ENCODE peak calls at places on chromosomes 1 and 21, in eight cellular contexts. I is epithelial cell of esophagus, O is Kasumi-1, Q is cardiac muscle cell, S is adrenal gland, K is A172, V is GM19239, M is gastrocnemius medialis. A is an unnamed sample.

GRCh38 chr1:151342021-151342420 is 5.0 kb downstream of the RFX5 start:
- DNase-seq in I (no peak), O (no peak), Q (no peak), S (no peak), K (no peak), V (no peak), M (no peak), A (no peak)

GRCh38 chr1:43366179-43366578 is 1.6 kb downstream of the ELOVL1 start:
- DNase-seq in I (peak), O (no peak), Q (no peak), S (no peak), K (no peak), V (no peak), M (no peak), A (no peak)

GRCh38 chr1:201436461-201436860 is 14.9 kb upstream of the TNNI1 start:
- DNase-seq in I (no peak), O (peak), Q (peak), S (no peak), K (peak), V (no peak), M (no peak), A (no peak)

GRCh38 chr1:178324003-178324402 is 172.8 kb downstream of the CLEC20A start:
- DNase-seq in I (peak), O (no peak), Q (no peak), S (no peak), K (no peak), V (no peak), M (no peak), A (no peak)

GRCh38 chr1:212477680-212478466 is 45.2 kb downstream of the NENF start:
- DNase-seq in I (peak), O (no peak), Q (no peak), S (no peak), K (peak), V (no peak), M (no peak), A (no peak)

GRCh38 chr1:183443025-183443424 is 24.8 kb upstream of the NMNAT2 start:
- DNase-seq in I (no peak), O (no peak), Q (no peak), S (no peak), K (no peak), V (no peak), M (no peak), A (no peak)

GRCh38 chr1:239600588-239600987 is 214.2 kb downstream of the CHRM3 start:
- DNase-seq in I (no peak), O (no peak), Q (no peak), S (no peak), K (no peak), V (no peak), M (no peak), A (no peak)

GRCh38 chr1:185010361-185010760 is 35.0 kb upstream of the RNF2 start:
- DNase-seq in I (no peak), O (no peak), Q (no peak), S (no peak), K (no peak), V (no peak), M (no peak), A (no peak)

GRCh38 chr1:189678779-189679178 is 798.9 kb downstream of the BRINP3 start:
- DNase-seq in I (peak), O (no peak), Q (no peak), S (no peak), K (peak), V (no peak), M (no peak), A (no peak)

GRCh38 chr1:151534662-151535278 is 5.3 kb upstream of the TUFT1 start:
- DNase-seq in I (peak), O (peak), Q (peak), S (peak), K (peak), V (peak), M (peak), A (peak)

GRCh38 chr1:33118274-33118673 is 37.3 kb downstream of the AZIN2 start:
- DNase-seq in I (no peak), O (no peak), Q (no peak), S (no peak), K (no peak), V (no peak), M (no peak), A (no peak)

GRCh38 chr1:21496063-21496462 is 13.2 kb upstream of the ALPL start:
- DNase-seq in I (no peak), O (no peak), Q (no peak), S (no peak), K (no peak), V (no peak), M (no peak), A (no peak)

GRCh38 chr1:195714248-195714647 is 894.0 kb downstream of the KCNT2 start:
- DNase-seq in I (peak), O (no peak), Q (no peak), S (no peak), K (peak), V (no peak), M (no peak), A (no peak)

GRCh38 chr1:43554444-43554992 is 23.8 kb downstream of the PTPRF start:
- DNase-seq in I (peak), O (peak), Q (peak), S (no peak), K (peak), V (no peak), M (no peak), A (no peak)

GRCh38 chr1:156811171-156811570 is 5.5 kb downstream of the SH2D2A start:
- DNase-seq in I (no peak), O (no peak), Q (no peak), S (no peak), K (no peak), V (no peak), M (no peak), A (no peak)

GRCh38 chr1:236168716-236169429 is 26.5 kb downstream of the GPR137B start:
- DNase-seq in I (peak), O (no peak), Q (no peak), S (peak), K (peak), V (no peak), M (no peak), A (peak)

GRCh38 chr21:38756746-38757145 is 49.0 kb upstream of the ETS2 start:
- DNase-seq in I (peak), O (no peak), Q (peak), S (no peak), K (peak), V (no peak), M (no peak), A (no peak)

GRCh38 chr1:205749094-205749825 is 722 bp downstream of the NUCKS1 start:
- DNase-seq in I (peak), O (peak), Q (peak), S (peak), K (peak), V (peak), M (peak), A (peak)